ENCODE peak calls at places on chromosomes 13 and 19, in five cellular contexts. X is cardiac fibroblast; P is transverse colon; M is ecto neural progenitor cell; E is CD4-positive, alpha-beta T cell. L is an unnamed sample.

GRCh38 chr19:58581227-58582141 is 8.3 kb upstream of the MZF1 start:
- DNase-seq in P (peak; percentile 84), X (peak; percentile 94), M (peak; percentile 90), E (peak; percentile 88), L (peak; percentile 90)

GRCh38 chr19:29878973-29879654 is 62.9 kb upstream of the URI1 start:
- DNase-seq in P (no peak), X (peak; percentile 43), M (no peak), E (no peak), L (peak; percentile 81)

GRCh38 chr19:16659464-16659831 is 496 bp downstream of the SMIM7 start:
- DNase-seq in X (no peak), M (no peak), E (no peak), P (no peak), L (no peak)

GRCh38 chr13:64428196-64428595 is 2801.9 kb downstream of the PCDH9 start:
- DNase-seq in X (peak; percentile 5), M (no peak), P (no peak), E (no peak), L (no peak)

GRCh38 chr19:14081797-14082674 is 3.5 kb downstream of the C19orf67 start:
- DNase-seq in E (peak; percentile 22), P (peak; percentile 48), M (no peak), X (no peak), L (peak; percentile 81)

GRCh38 chr19:7337380-7338194 is 11.2 kb upstream of the ARHGEF18 start:
- DNase-seq in X (no peak), M (no peak), P (peak; percentile 73), E (no peak), L (peak; percentile 33)

GRCh38 chr19:39469036-39469435 is 11.6 kb upstream of the TIMM50 start:
- DNase-seq in E (no peak), P (no peak), X (no peak), M (no peak), L (no peak)

GRCh38 chr19:294819-295686 is 3.9 kb upstream of the PLPP2 start:
- DNase-seq in X (peak; percentile 29), E (peak; percentile 44), M (peak; percentile 82), P (peak; percentile 49), L (peak; percentile 33)

GRCh38 chr13:49938274-49938673 is 2.1 kb upstream of the SPRYD7 start:
- DNase-seq in M (no peak), E (no peak), P (peak; percentile 26), X (no peak), L (peak; percentile 64)

GRCh38 chr13:110448230-110448629 is 113.3 kb downstream of the RAB20 start:
- DNase-seq in M (no peak), E (no peak), P (no peak), X (peak; percentile 67), L (peak; percentile 56)

GRCh38 chr19:18743281-18743825 is 47.8 kb downstream of the COMP start:
- DNase-seq in E (no peak), P (peak; percentile 70), M (peak; percentile 65), X (no peak), L (no peak)

GRCh38 chr13:28579334-28579733 is 79.6 kb upstream of the POMP start:
- DNase-seq in M (no peak), P (no peak), E (no peak), X (no peak), L (no peak)

L was measured in myocyte.